ENCODE peak calls at places on chromosomes 5 and 9, in nine cellular contexts. C is activated effector memory CD4-positive, alpha-beta T cell treated with anti-CD3 and anti-CD28 coated beads, Interleukin-2, amount 50 U/mL, for 16 hours; D is GM13977; A is kidney epithelial cell; M is stimulated activated CD8-positive, alpha-beta memory T cell treated with anti-CD3 and anti-CD28 coated beads, Interleukin-15, amount 100 ng/mL, for 1 hour; W is breast epithelium; V is iPS-NIHi11; N is AML-193; U is AG08395. O is an unnamed sample.
A peak's percentile ranks its signal among the peaks of the same experiment; 100 is the strongest.

GRCh38 chr9:114002271-114002985 is 75.7 kb downstream of the AMBP start:
- DNase-seq in U (no peak), A (no peak), C (peak; percentile 46), V (no peak), D (no peak), M (no peak), W (peak; percentile 8), N (no peak), O (no peak)

GRCh38 chr5:93632327-93632726 is 49.3 kb downstream of the NR2F1 start:
- DNase-seq in N (no peak), D (no peak), M (no peak), W (no peak), C (no peak), V (no peak), A (no peak), U (no peak), O (no peak)

GRCh38 chr9:9963861-9964260 is 648.9 kb downstream of the PTPRD start:
- DNase-seq in N (no peak), A (no peak), C (no peak), V (no peak), U (no peak), M (no peak), W (no peak), D (no peak), O (no peak)

GRCh38 chr5:31809037-31809910 is 170.3 kb downstream of the PDZD2 start:
- DNase-seq in M (no peak), N (no peak), C (no peak), D (peak; percentile 65), W (peak; percentile 42), V (peak; percentile 87), A (peak; percentile 38), U (peak; percentile 86), O (no peak)

GRCh38 chr9:98074119-98074990 is 17.8 kb downstream of the NANS start:
- DNase-seq in W (no peak), M (peak; percentile 51), V (peak; percentile 80), A (no peak), N (no peak), D (peak; percentile 71), C (peak; percentile 89), U (peak; percentile 78), O (no peak)

GRCh38 chr9:34169125-34169524 is 9.7 kb upstream of the UBAP1 start:
- DNase-seq in W (no peak), C (no peak), N (no peak), M (no peak), V (no peak), A (no peak), D (no peak), U (no peak), O (no peak)

GRCh38 chr5:160899735-160900134 is 47.7 kb upstream of the ATP10B start:
- DNase-seq in A (no peak), C (no peak), D (no peak), M (no peak), W (no peak), V (peak; percentile 23), U (no peak), N (no peak), O (no peak)

GRCh38 chr5:142201471-142201887 is 92.9 kb downstream of the NDFIP1 start:
- DNase-seq in C (no peak), V (no peak), D (no peak), A (peak; percentile 61), U (peak; percentile 80), M (no peak), N (no peak), W (no peak), O (no peak)

GRCh38 chr9:120841930-120842684 is 615 bp downstream of the PSMD5 start:
- DNase-seq in V (peak; percentile 19), M (no peak), W (no peak), C (no peak), N (no peak), U (peak; percentile 5), D (no peak), A (no peak), O (no peak)

GRCh38 chr5:151622367-151623097 is 31.4 kb upstream of the FAT2 start:
- DNase-seq in U (no peak), D (no peak), A (no peak), W (no peak), N (no peak), C (no peak), M (no peak), V (no peak), O (peak; percentile 10)

GRCh38 chr5:44536650-44537260 is 147.5 kb upstream of the FGF10 start:
- DNase-seq in W (no peak), N (peak; percentile 6), C (no peak), V (peak; percentile 72), M (no peak), D (peak; percentile 27), A (no peak), U (peak; percentile 31), O (no peak)

GRCh38 chr9:6833518-6834192 is 75.9 kb downstream of the KDM4C start:
- DNase-seq in U (no peak), M (no peak), V (no peak), A (no peak), W (no peak), N (no peak), C (no peak), D (no peak), O (no peak)

GRCh38 chr9:129333613-129333960 is 155.5 kb upstream of the IER5L start:
- DNase-seq in W (no peak), C (no peak), M (no peak), N (no peak), A (no peak), V (peak; percentile 64), U (no peak), D (no peak), O (no peak)

GRCh38 chr5:146751054-146751453 is 127.5 kb downstream of the PPP2R2B start:
- DNase-seq in C (no peak), V (no peak), W (no peak), U (no peak), M (no peak), D (no peak), A (no peak), N (no peak), O (no peak)

GRCh38 chr5:92599217-92599810 is 981.7 kb downstream of the NR2F1-AS1 start:
- DNase-seq in D (no peak), W (no peak), N (no peak), V (no peak), A (no peak), M (no peak), C (no peak), U (no peak), O (no peak)

GRCh38 chr9:135075234-135076142 is 12.0 kb upstream of the OLFM1 start:
- DNase-seq in N (no peak), W (peak; percentile 20), U (peak; percentile 76), C (peak; percentile 33), V (peak; percentile 72), M (no peak), D (no peak), A (no peak), O (peak; percentile 93)

GRCh38 chr9:134629586-134630392 is 11.8 kb upstream of the COL5A1 start:
- DNase-seq in D (no peak), C (peak; percentile 58), W (no peak), N (no peak), A (no peak), U (no peak), M (no peak), V (no peak), O (peak; percentile 74)

GRCh38 chr5:138573949-138574670 is 1.1 kb downstream of the HSPA9 start:
- DNase-seq in U (peak; percentile 10), M (no peak), W (no peak), C (no peak), V (no peak), A (no peak), D (no peak), N (no peak), O (no peak)

GRCh38 chr5:55231476-55232193 is 1.8 kb downstream of the CCNO start:
- DNase-seq in A (no peak), D (peak; percentile 46), C (no peak), M (no peak), V (no peak), W (no peak), N (no peak), U (no peak), O (peak; percentile 83)

GRCh38 chr5:22965960-22966359 is 112.8 kb upstream of the CDH12 start:
- DNase-seq in W (no peak), D (no peak), C (no peak), N (no peak), V (no peak), U (no peak), M (no peak), A (no peak), O (no peak)

GRCh38 chr5:5891350-5891749 is 468.9 kb downstream of the ICE1 start:
- DNase-seq in A (no peak), W (no peak), C (no peak), M (no peak), D (no peak), U (no peak), V (no peak), N (no peak), O (no peak)

GRCh38 chr5:126847318-126848221 is 70.6 kb downstream of the LMNB1 start:
- DNase-seq in V (no peak), N (no peak), W (no peak), U (no peak), C (no peak), D (no peak), A (no peak), M (no peak), O (no peak)

GRCh38 chr5:167244583-167244982 is 1046.9 kb upstream of the WWC1 start:
- DNase-seq in W (no peak), V (peak; percentile 46), C (no peak), A (no peak), M (no peak), U (no peak), D (no peak), N (no peak), O (no peak)

GRCh38 chr5:52783226-52783959 is 4.3 kb upstream of the ITGA1 start:
- DNase-seq in C (no peak), A (no peak), M (no peak), D (no peak), U (peak; percentile 74), W (no peak), N (no peak), V (no peak), O (no peak)

GRCh38 chr5:170484459-170484831 is 19.4 kb upstream of the KCNIP1 start:
- DNase-seq in V (no peak), C (no peak), A (no peak), N (no peak), D (no peak), W (no peak), M (no peak), U (no peak), O (no peak)

GRCh38 chr9:128043467-128043868 is 23.7 kb downstream of the NAIF1 start:
- DNase-seq in V (peak; percentile 46), C (no peak), N (no peak), W (no peak), M (no peak), D (no peak), U (no peak), A (no peak), O (no peak)

GRCh38 chr5:94682799-94683198 is 64.3 kb downstream of the SLF1 start:
- DNase-seq in W (no peak), C (no peak), M (no peak), N (no peak), U (no peak), V (no peak), A (no peak), D (no peak), O (no peak)

GRCh38 chr5:139655727-139656271 is 7.7 kb downstream of the CXXC5 start:
- DNase-seq in V (no peak), M (no peak), N (no peak), D (no peak), C (no peak), U (peak; percentile 47), A (no peak), W (no peak), O (peak; percentile 68)

GRCh38 chr5:141598389-141599360 is 20.1 kb downstream of the DIAPH1 start:
- DNase-seq in N (no peak), V (no peak), U (peak; percentile 51), M (no peak), W (no peak), C (no peak), A (no peak), D (no peak), O (no peak)

GRCh38 chr5:141816598-141817399 is 61.4 kb downstream of the PCDH1 start:
- DNase-seq in M (no peak), N (no peak), W (no peak), C (no peak), A (no peak), V (peak; percentile 79), D (no peak), U (no peak), O (no peak)

GRCh38 chr9:114359801-114360200 is 28.0 kb downstream of the AKNA start:
- DNase-seq in N (no peak), W (no peak), U (no peak), D (no peak), A (no peak), C (peak; percentile 53), V (no peak), M (no peak), O (no peak)

O was measured in upper lobe of left lung.